ENCODE peak calls at places on chromosome 15, in nine cellular contexts. X, A, Y, S, I, P, Z, R and F are unnamed samples.

GRCh38 chr15:76947454-76947853 is 15.9 kb downstream of the RCN2 start:
- DNase-seq in R (no peak), I (no peak), Y (no peak), A (no peak), P (no peak), Z (no peak), X (peak; percentile 13), S (no peak), F (no peak)

GRCh38 chr15:47571241-47571640 is 146.1 kb upstream of the SEMA6D start:
- DNase-seq in P (no peak), A (no peak), Z (no peak), Y (no peak), S (no peak), R (no peak), X (no peak), I (no peak), F (no peak)

GRCh38 chr15:40618023-40618422 is 24.0 kb downstream of the KNL1 start:
- DNase-seq in Y (no peak), S (no peak), X (no peak), I (no peak), R (no peak), A (no peak), Z (no peak), P (no peak), F (no peak)

GRCh38 chr15:98859149-98859548 is 148.4 kb downstream of the PGPEP1L start:
- DNase-seq in P (no peak), Z (no peak), Y (no peak), A (no peak), I (no peak), X (no peak), S (peak; percentile 25), R (no peak), F (no peak)

GRCh38 chr15:85407421-85408269 is 27.2 kb downstream of the AKAP13 start:
- DNase-seq in A (peak; percentile 91), P (no peak), I (peak; percentile 79), S (peak; percentile 7), X (no peak), Y (no peak), Z (peak; percentile 37), R (no peak), F (no peak)

GRCh38 chr15:32739522-32739921 is 21.7 kb downstream of the GREM1 start:
- DNase-seq in I (no peak), X (no peak), A (peak; percentile 32), S (no peak), R (no peak), Y (no peak), Z (no peak), P (no peak), F (no peak)

GRCh38 chr15:50353251-50353998 is 1.6 kb downstream of the GABPB1 start:
- DNase-seq in X (peak; percentile 40), I (peak; percentile 51), Z (peak; percentile 32), A (peak; percentile 92), P (no peak), Y (no peak), S (peak; percentile 31), R (no peak), F (no peak)

GRCh38 chr15:76328962-76329361 is 7.6 kb upstream of the ISL2 start:
- DNase-seq in S (no peak), I (peak; percentile 63), X (no peak), Z (no peak), Y (no peak), P (no peak), A (peak; percentile 63), R (no peak), F (no peak)

GRCh38 chr15:99514306-99514705 is 51.5 kb upstream of the MEF2A start:
- DNase-seq in I (no peak), S (no peak), P (no peak), X (no peak), Z (no peak), Y (no peak), R (no peak), A (peak; percentile 7), F (no peak)

GRCh38 chr15:83919319-83919830 is 265.5 kb downstream of the ADAMTSL3 start:
- DNase-seq in Z (no peak), I (no peak), S (no peak), Y (no peak), X (no peak), P (no peak), R (no peak), A (no peak), F (no peak)

GRCh38 chr15:67548862-67549651 is 6.6 kb downstream of the MAP2K5 start:
- DNase-seq in Y (no peak), Z (peak; percentile 17), A (peak; percentile 70), P (peak; percentile 54), X (peak; percentile 44), R (peak; percentile 88), S (no peak), I (no peak), F (peak; percentile 93)

GRCh38 chr15:78234515-78235040 is at the start of gene ACSBG1:
- DNase-seq in X (no peak), P (no peak), A (no peak), S (peak; percentile 15), R (peak; percentile 61), Y (no peak), Z (no peak), I (no peak), F (no peak)

GRCh38 chr15:28132524-28133275 is 33.6 kb upstream of the OCA2 start:
- DNase-seq in Y (no peak), I (no peak), R (no peak), Z (no peak), X (no peak), A (peak; percentile 62), S (no peak), P (no peak), F (no peak)

GRCh38 chr15:29440541-29440940 is 170.9 kb upstream of the NSMCE3 start:
- DNase-seq in Z (no peak), Y (no peak), R (no peak), I (no peak), X (no peak), P (no peak), S (no peak), A (no peak), F (no peak)

GRCh38 chr15:90231028-90232017 is 2.4 kb downstream of the CIB1 start:
- DNase-seq in A (no peak), R (no peak), S (no peak), Y (no peak), Z (no peak), I (peak; percentile 47), P (no peak), X (peak; percentile 83), F (no peak)

DNA sequence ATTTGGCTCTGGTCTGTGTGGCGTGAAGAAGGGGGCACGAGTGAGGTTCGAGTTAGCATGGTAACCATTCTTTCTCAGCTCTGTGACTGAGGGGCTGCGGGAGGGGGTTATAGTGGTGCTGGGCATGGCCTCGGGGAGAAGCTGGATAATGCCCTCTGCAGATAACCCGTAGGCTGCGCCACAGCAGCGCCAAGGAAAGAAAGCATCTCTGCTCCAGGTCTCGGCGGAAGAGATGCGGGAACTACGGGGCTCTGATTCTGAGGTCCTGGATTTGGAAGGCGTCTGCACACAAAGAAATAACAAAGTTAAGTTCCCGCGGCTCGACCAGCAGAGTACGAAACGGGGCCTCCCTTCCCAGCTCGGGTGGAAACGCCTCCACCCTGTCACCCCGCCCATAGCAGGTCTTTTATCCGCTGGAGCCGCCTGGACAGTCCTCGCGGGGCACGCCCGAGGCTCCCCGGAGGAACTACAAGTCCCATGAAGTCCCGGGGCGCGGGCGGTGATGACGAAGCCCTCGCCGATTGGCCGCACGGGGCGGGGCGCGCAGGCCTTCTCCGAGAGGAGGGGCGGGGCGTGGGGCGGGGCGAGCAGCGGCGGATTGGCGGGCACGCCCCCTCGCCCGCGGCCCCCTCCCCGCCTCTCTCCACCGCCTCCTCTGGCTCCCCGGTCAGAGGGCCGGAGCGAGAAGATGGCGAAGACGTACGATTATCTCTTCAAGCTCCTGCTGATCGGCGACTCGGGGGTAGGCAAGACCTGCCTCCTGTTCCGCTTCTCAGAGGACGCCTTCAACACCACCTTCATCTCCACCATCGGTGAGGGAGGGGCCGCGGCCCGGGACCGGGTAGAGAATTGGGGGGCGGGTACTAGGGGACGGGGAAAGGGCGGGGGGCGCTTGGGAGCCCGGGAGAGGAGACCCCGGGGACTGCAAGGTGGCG is at the start of gene RAB8B:
- DNase-seq in I (peak; percentile 91), Z (peak; percentile 99), S (peak; percentile 98), A (peak; percentile 99), Y (peak; percentile 81), X (peak; percentile 96), R (peak; percentile 99), P (peak; percentile 98), F (peak; percentile 100)
- TF ChIP-seq EZH2phosphoT487 in I (no peak), Z (no peak), S (no peak), A (no peak), Y (no peak), X (no peak), R (no peak), P (no peak), F (no peak)

DNA sequence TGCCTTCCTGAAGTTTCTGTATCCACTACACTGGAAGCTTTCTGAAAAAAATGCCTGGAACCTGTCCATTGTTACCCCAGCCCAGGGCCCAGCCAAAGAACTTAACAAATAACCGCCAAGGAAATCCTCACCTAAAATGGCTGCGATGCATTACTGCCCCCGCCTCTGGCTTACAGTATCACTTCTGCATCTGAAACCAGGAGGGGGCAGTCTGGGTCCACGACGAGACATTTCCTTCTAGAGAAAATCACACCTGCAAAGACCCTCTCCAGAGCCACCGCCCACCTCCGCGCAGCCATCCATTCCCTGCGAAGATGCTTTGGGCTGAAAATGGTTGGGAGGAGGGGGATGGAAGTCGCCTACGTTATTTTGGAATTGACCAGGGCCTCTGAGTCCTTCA is 22.4 kb upstream of the CELF6 start:
- DNase-seq in P (peak; percentile 43), S (no peak), R (peak; percentile 94), Y (peak; percentile 7), X (peak; percentile 39), I (peak; percentile 70), Z (peak; percentile 30), A (peak; percentile 28), F (peak; percentile 66)
- TF ChIP-seq EZH2phosphoT487 in P (no peak), S (no peak), R (no peak), Y (no peak), X (no peak), I (no peak), Z (no peak), A (no peak), F (no peak)

DNA sequence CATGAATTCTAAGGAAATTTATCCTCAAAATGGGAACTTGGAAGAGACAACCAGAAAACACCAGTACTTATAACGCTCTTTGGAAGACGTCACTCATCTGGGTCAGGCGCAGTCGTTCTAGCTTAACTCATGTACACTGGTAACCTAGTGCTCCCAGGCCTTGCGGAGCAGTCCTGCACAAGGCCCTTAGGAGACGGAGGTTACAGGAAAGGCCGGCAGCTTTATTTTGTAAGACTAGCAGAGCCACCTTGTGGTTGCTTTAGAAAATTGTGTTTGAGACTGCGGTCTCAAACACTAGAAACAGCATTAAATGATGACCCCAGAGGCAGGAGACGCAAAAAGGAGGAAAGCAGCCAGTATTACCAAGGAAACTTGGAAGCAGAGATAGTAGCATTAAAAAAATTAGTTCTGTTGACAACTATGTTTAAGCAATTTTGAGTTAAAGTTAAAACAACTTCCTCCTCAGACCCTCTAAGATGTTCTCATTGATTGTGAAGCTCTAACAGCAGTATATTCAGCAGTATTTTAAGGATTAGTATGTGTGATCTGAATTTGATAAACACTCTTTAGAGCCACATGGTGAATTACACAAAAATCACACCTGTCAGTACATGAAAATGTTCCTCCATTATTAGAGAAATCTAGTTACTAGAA is 141.9 kb upstream of the C2CD4B start:
- DNase-seq in A (peak; percentile 87), Z (peak; percentile 87), R (peak; percentile 96), X (peak; percentile 52), Y (peak; percentile 68), S (peak; percentile 71), P (peak; percentile 72), I (peak; percentile 69), F (peak; percentile 91)
- TF ChIP-seq EZH2phosphoT487 in A (no peak), Z (no peak), R (no peak), X (no peak), Y (no peak), S (no peak), P (no peak), I (no peak), F (no peak)

GRCh38 chr15:44738340-44738984 is 2.1 kb downstream of the TRIM69 start:
- DNase-seq in Z (peak; percentile 28), A (peak; percentile 60), Y (peak; percentile 62), R (peak; percentile 68), X (peak; percentile 67), S (peak; percentile 52), I (peak; percentile 87), P (peak; percentile 56), F (peak; percentile 15)
- TF ChIP-seq EZH2phosphoT487 in Z (no peak), A (no peak), Y (no peak), R (no peak), X (no peak), S (no peak), I (no peak), P (no peak), F (no peak)